ENCODE peak calls at places on chromosomes 13 and 19, in nine cellular contexts. H, F, A, B, D, S, T, M and G are unnamed samples.

GRCh38 chr19:29667941-29668340 is 2.7 kb downstream of the PLEKHF1 start:
- DNase-seq in F (no peak), S (peak; percentile 49), H (no peak), D (no peak), B (peak; percentile 42), T (peak; percentile 74), A (peak; percentile 50), M (peak; percentile 65), G (no peak)

GRCh38 chr19:21912654-21913053 is 76.7 kb upstream of the ZNF43 start:
- DNase-seq in H (no peak), D (no peak), M (no peak), B (no peak), T (no peak), F (no peak), A (no peak), S (no peak), G (no peak)

GRCh38 chr13:66635526-66635925 is 594.6 kb downstream of the PCDH9 start:
- DNase-seq in A (no peak), H (peak; percentile 31), B (no peak), M (no peak), T (no peak), S (no peak), F (no peak), D (peak; percentile 91), G (no peak)

GRCh38 chr13:79662882-79663281 is 181.9 kb downstream of the NDFIP2 start:
- DNase-seq in T (no peak), D (peak; percentile 14), H (no peak), S (no peak), B (no peak), A (no peak), F (no peak), M (no peak), G (no peak)

GRCh38 chr19:2337329-2337707 is 8.8 kb downstream of the SPPL2B start:
- DNase-seq in M (no peak), F (peak; percentile 68), B (no peak), D (no peak), T (no peak), H (no peak), A (no peak), S (peak; percentile 14), G (peak; percentile 86)

GRCh38 chr19:43700368-43701015 is 15.4 kb upstream of the IRGC start:
- DNase-seq in B (no peak), M (peak; percentile 19), A (no peak), S (no peak), F (peak; percentile 12), D (peak; percentile 69), T (no peak), H (no peak), G (no peak)

GRCh38 chr13:73060251-73061160 is 1.7 kb downstream of the KLF5 start:
- DNase-seq in S (no peak), A (no peak), H (peak; percentile 46), D (peak; percentile 56), M (peak; percentile 4), F (peak; percentile 40), B (no peak), T (peak; percentile 6), G (no peak)

GRCh38 chr13:113888701-113889330 is 24.9 kb upstream of the GAS6 start:
- DNase-seq in M (no peak), B (no peak), F (no peak), A (no peak), D (no peak), S (no peak), H (no peak), T (no peak), G (no peak)

GRCh38 chr19:46383846-46384245 is 29.5 kb downstream of the CCDC8 start:
- DNase-seq in H (no peak), M (no peak), S (no peak), A (peak; percentile 42), B (no peak), F (no peak), T (no peak), D (no peak), G (no peak)

GRCh38 chr19:20923077-20923871 is at the start of gene ZNF85:
- DNase-seq in B (peak; percentile 81), H (no peak), M (peak; percentile 91), A (peak; percentile 91), T (peak; percentile 96), F (peak; percentile 91), S (peak; percentile 90), D (peak; percentile 90), G (peak; percentile 91)

GRCh38 chr13:37944476-37945442 is 75.2 kb upstream of the TRPC4 start:
- DNase-seq in D (no peak), B (no peak), H (no peak), S (no peak), M (no peak), T (no peak), F (no peak), A (no peak), G (no peak)

GRCh38 chr19:49447485-49448431 is 3.9 kb downstream of the PIH1D1 start:
- DNase-seq in D (no peak), H (peak; percentile 42), B (no peak), F (no peak), A (no peak), M (peak; percentile 57), T (peak; percentile 57), S (no peak), G (no peak)

GRCh38 chr19:40549007-40549708 is 27.5 kb upstream of the SHKBP1 start:
- DNase-seq in H (peak; percentile 84), F (peak; percentile 46), M (peak; percentile 83), T (peak; percentile 75), A (peak; percentile 84), D (no peak), B (peak; percentile 48), S (no peak), G (peak; percentile 93)

GRCh38 chr13:48892311-48892710 is 83.4 kb upstream of the FNDC3A start:
- DNase-seq in S (no peak), D (peak; percentile 95), M (no peak), A (no peak), H (no peak), T (peak; percentile 38), B (no peak), F (no peak), G (no peak)

GRCh38 chr13:60351816-60352215 is 45.2 kb upstream of the TDRD3 start:
- DNase-seq in D (no peak), T (no peak), M (no peak), S (no peak), B (no peak), F (no peak), A (no peak), H (no peak), G (no peak)

GRCh38 chr19:7722231-7722651 is 9.7 kb downstream of the CLEC4G start:
- DNase-seq in M (no peak), B (no peak), T (peak; percentile 95), A (no peak), S (peak; percentile 97), F (no peak), H (no peak), D (no peak), G (peak; percentile 82)

GRCh38 chr19:41774515-41774980 is 19.2 kb downstream of the CEACAM6 start:
- DNase-seq in M (peak; percentile 53), F (no peak), S (no peak), A (no peak), B (no peak), H (no peak), D (no peak), T (no peak), G (no peak)

GRCh38 chr13:114043421-114044053 is 69.7 kb upstream of the C13orf46 start:
- DNase-seq in B (no peak), F (no peak), A (peak; percentile 79), M (no peak), D (peak; percentile 17), T (peak; percentile 75), H (no peak), S (peak; percentile 59), G (peak; percentile 65)

GRCh38 chr19:10724573-10725071 is 6.7 kb downstream of the DNM2 start:
- DNase-seq in D (no peak), S (no peak), B (no peak), A (no peak), T (no peak), F (peak; percentile 21), M (no peak), H (no peak), G (no peak)

GRCh38 chr19:57363734-57364181 is 407 bp downstream of the TRAPPC2B start:
- DNase-seq in F (no peak), T (no peak), D (no peak), M (no peak), H (no peak), A (no peak), B (no peak), S (no peak), G (no peak)

GRCh38 chr19:35181387-35181786 is 26.9 kb downstream of the FXYD5 start:
- DNase-seq in A (no peak), T (no peak), S (no peak), M (no peak), H (no peak), F (no peak), D (no peak), B (no peak), G (no peak)

GRCh38 chr19:53597023-53597422 is 34.8 kb upstream of the DPRX start:
- DNase-seq in A (no peak), D (no peak), T (no peak), S (no peak), B (no peak), M (no peak), H (no peak), F (no peak), G (no peak)

GRCh38 chr19:12994701-12995595 is at the start of gene NFIX:
- DNase-seq in M (peak; percentile 69), B (peak; percentile 14), F (peak; percentile 40), A (peak; percentile 87), T (peak; percentile 35), D (no peak), H (peak; percentile 18), S (no peak), G (no peak)

GRCh38 chr13:29884671-29885424 is 34.4 kb upstream of the UBL3 start:
- DNase-seq in T (peak; percentile 11), H (no peak), S (no peak), B (no peak), D (peak; percentile 91), F (peak; percentile 28), A (no peak), M (no peak), G (no peak)

GRCh38 chr13:92510416-92510815 is 716.2 kb upstream of the GPC6 start:
- DNase-seq in A (no peak), S (no peak), D (peak; percentile 46), T (no peak), F (no peak), B (no peak), M (no peak), H (no peak), G (no peak)

GRCh38 chr19:862529-863304 is 3.3 kb downstream of the CFD start:
- DNase-seq in S (no peak), A (peak; percentile 88), T (peak; percentile 79), D (no peak), B (peak; percentile 66), H (no peak), F (no peak), M (peak; percentile 83), G (peak; percentile 78)

GRCh38 chr13:93963266-93964131 is 516.0 kb downstream of the DCT start:
- DNase-seq in S (peak; percentile 94), F (no peak), T (no peak), H (no peak), D (peak; percentile 62), B (no peak), M (no peak), A (no peak), G (no peak)

GRCh38 chr13:106565127-106565775 is 2.7 kb downstream of the ARGLU1 start:
- DNase-seq in M (no peak), B (no peak), A (no peak), D (no peak), T (peak; percentile 13), F (no peak), H (no peak), S (no peak), G (no peak)

GRCh38 chr19:52286256-52286655 is 10.7 kb upstream of the ZNF480 start:
- DNase-seq in B (no peak), T (no peak), D (no peak), A (no peak), M (no peak), S (no peak), F (no peak), H (no peak), G (no peak)

GRCh38 chr13:112733661-112734379 is 44.0 kb downstream of the ATP11A start:
- DNase-seq in F (no peak), H (no peak), B (no peak), M (no peak), S (no peak), D (no peak), A (peak; percentile 48), T (no peak), G (no peak)

GRCh38 chr13:94610475-94610874 is 8.8 kb downstream of the GPR180 start:
- DNase-seq in F (no peak), D (no peak), B (no peak), A (no peak), H (no peak), S (no peak), M (no peak), T (no peak), G (no peak)